ENCODE peak calls at places on chromosomes 5 and 9, in ten cellular contexts. One of them, this sample, is unnamed.

GRCh38 chr5:10338996-10339903 is 14.2 kb upstream of the MARCHF6 start:
- DNase-seq in HCT116: no peak
- DNase-seq in AG09309: no peak
- DNase-seq in GM12865: no peak
- DNase-seq in cardiac fibroblast: no peak
- DNase-seq in heart right ventricle: no peak
- DNase-seq in vagina: no peak
- DNase-seq in NB4: no peak
- DNase-seq in GM06990: no peak
- DNase-seq in DND-41: no peak
- DNase-seq in this sample: no peak

GRCh38 chr5:137598341-137598740 is 99.2 kb upstream of the SPOCK1 start:
- DNase-seq in cardiac fibroblast: no peak
- DNase-seq in GM06990: no peak
- DNase-seq in GM12865: no peak
- DNase-seq in HCT116: no peak
- DNase-seq in DND-41: no peak
- DNase-seq in AG09309: no peak
- DNase-seq in heart right ventricle: no peak
- DNase-seq in NB4: no peak
- DNase-seq in vagina: peak; percentile 32
- DNase-seq in this sample: no peak

GRCh38 chr5:120697147-120697546 is 233.0 kb downstream of the PRR16 start:
- DNase-seq in NB4: no peak
- DNase-seq in HCT116: no peak
- DNase-seq in heart right ventricle: no peak
- DNase-seq in GM12865: no peak
- DNase-seq in cardiac fibroblast: no peak
- DNase-seq in AG09309: no peak
- DNase-seq in vagina: no peak
- DNase-seq in DND-41: no peak
- DNase-seq in GM06990: no peak
- DNase-seq in this sample: no peak

GRCh38 chr5:36305571-36306326 is 4.0 kb upstream of the RANBP3L start:
- DNase-seq in GM12865: peak; percentile 67
- DNase-seq in AG09309: no peak
- DNase-seq in NB4: peak; percentile 71
- DNase-seq in heart right ventricle: peak; percentile 44
- DNase-seq in cardiac fibroblast: peak; percentile 76
- DNase-seq in DND-41: peak; percentile 34
- DNase-seq in vagina: no peak
- DNase-seq in HCT116: peak; percentile 21
- DNase-seq in GM06990: no peak
- DNase-seq in this sample: peak; percentile 3

GRCh38 chr5:6307304-6307703 is 71.0 kb downstream of the MED10 start:
- DNase-seq in HCT116: no peak
- DNase-seq in DND-41: no peak
- DNase-seq in NB4: no peak
- DNase-seq in cardiac fibroblast: no peak
- DNase-seq in GM12865: no peak
- DNase-seq in vagina: no peak
- DNase-seq in heart right ventricle: no peak
- DNase-seq in GM06990: no peak
- DNase-seq in AG09309: no peak
- DNase-seq in this sample: no peak

GRCh38 chr5:561408-561807 is 37.2 kb upstream of the SLC9A3 start:
- DNase-seq in DND-41: no peak
- DNase-seq in AG09309: no peak
- DNase-seq in cardiac fibroblast: no peak
- DNase-seq in HCT116: no peak
- DNase-seq in vagina: no peak
- DNase-seq in NB4: no peak
- DNase-seq in GM12865: no peak
- DNase-seq in heart right ventricle: no peak
- DNase-seq in GM06990: no peak
- DNase-seq in this sample: no peak

GRCh38 chr9:87336914-87337333 is 160.7 kb upstream of the DAPK1 start:
- DNase-seq in NB4: peak; percentile 68
- DNase-seq in heart right ventricle: no peak
- DNase-seq in HCT116: peak; percentile 54
- DNase-seq in GM12865: peak; percentile 79
- DNase-seq in GM06990: peak; percentile 5
- DNase-seq in cardiac fibroblast: peak; percentile 94
- DNase-seq in DND-41: peak; percentile 16
- DNase-seq in vagina: no peak
- DNase-seq in AG09309: peak; percentile 69
- DNase-seq in this sample: peak; percentile 70

GRCh38 chr9:17967731-17968130 is 388.9 kb downstream of the SH3GL2 start:
- DNase-seq in AG09309: no peak
- DNase-seq in HCT116: no peak
- DNase-seq in GM12865: no peak
- DNase-seq in DND-41: no peak
- DNase-seq in vagina: no peak
- DNase-seq in GM06990: no peak
- DNase-seq in NB4: no peak
- DNase-seq in heart right ventricle: no peak
- DNase-seq in cardiac fibroblast: no peak
- DNase-seq in this sample: no peak

GRCh38 chr5:40273936-40274335 is 405.8 kb upstream of the PTGER4 start:
- DNase-seq in HCT116: no peak
- DNase-seq in GM12865: no peak
- DNase-seq in NB4: no peak
- DNase-seq in heart right ventricle: no peak
- DNase-seq in GM06990: no peak
- DNase-seq in cardiac fibroblast: no peak
- DNase-seq in DND-41: no peak
- DNase-seq in vagina: no peak
- DNase-seq in AG09309: no peak
- DNase-seq in this sample: no peak

GRCh38 chr9:88198346-88198807 is 60.1 kb upstream of the SPATA31C2 start:
- DNase-seq in HCT116: no peak
- DNase-seq in AG09309: no peak
- DNase-seq in GM06990: no peak
- DNase-seq in heart right ventricle: no peak
- DNase-seq in GM12865: no peak
- DNase-seq in NB4: peak; percentile 65
- DNase-seq in vagina: no peak
- DNase-seq in DND-41: no peak
- DNase-seq in cardiac fibroblast: peak; percentile 23
- DNase-seq in this sample: no peak

GRCh38 chr9:119071636-119072035 is 297.6 kb downstream of the BRINP1 start:
- DNase-seq in NB4: no peak
- DNase-seq in GM12865: no peak
- DNase-seq in GM06990: no peak
- DNase-seq in heart right ventricle: no peak
- DNase-seq in cardiac fibroblast: no peak
- DNase-seq in vagina: no peak
- DNase-seq in HCT116: no peak
- DNase-seq in AG09309: no peak
- DNase-seq in DND-41: no peak
- DNase-seq in this sample: no peak

GRCh38 chr9:129383005-129383414 is 204.9 kb upstream of the IER5L start:
- DNase-seq in cardiac fibroblast: no peak
- DNase-seq in DND-41: no peak
- DNase-seq in HCT116: peak; percentile 39
- DNase-seq in GM12865: no peak
- DNase-seq in AG09309: no peak
- DNase-seq in heart right ventricle: peak; percentile 66
- DNase-seq in vagina: no peak
- DNase-seq in GM06990: no peak
- DNase-seq in NB4: no peak
- DNase-seq in this sample: no peak

GRCh38 chr5:177111720-177112394 is 21.7 kb upstream of the NSD1 start:
- DNase-seq in HCT116: peak; percentile 38
- DNase-seq in vagina: no peak
- DNase-seq in AG09309: no peak
- DNase-seq in DND-41: peak; percentile 74
- DNase-seq in NB4: peak; percentile 67
- DNase-seq in GM06990: peak; percentile 53
- DNase-seq in heart right ventricle: peak; percentile 67
- DNase-seq in cardiac fibroblast: peak; percentile 53
- DNase-seq in GM12865: peak; percentile 58
- DNase-seq in this sample: peak; percentile 63

GRCh38 chr9:105656131-105656921 is 5.9 kb upstream of the TAL2 start:
- DNase-seq in GM12865: peak; percentile 33
- DNase-seq in cardiac fibroblast: no peak
- DNase-seq in AG09309: no peak
- DNase-seq in HCT116: no peak
- DNase-seq in DND-41: no peak
- DNase-seq in heart right ventricle: peak; percentile 48
- DNase-seq in GM06990: peak; percentile 21
- DNase-seq in vagina: no peak
- DNase-seq in NB4: peak; percentile 47
- DNase-seq in this sample: no peak

GRCh38 chr5:108642170-108642906 is 105.4 kb upstream of the FER start:
- DNase-seq in GM06990: peak; percentile 43
- DNase-seq in cardiac fibroblast: peak; percentile 81
- DNase-seq in HCT116: peak; percentile 69
- DNase-seq in GM12865: peak; percentile 90
- DNase-seq in DND-41: peak; percentile 68
- DNase-seq in vagina: no peak
- DNase-seq in AG09309: peak; percentile 31
- DNase-seq in heart right ventricle: no peak
- DNase-seq in NB4: peak; percentile 77
- DNase-seq in this sample: peak; percentile 55

DNA sequence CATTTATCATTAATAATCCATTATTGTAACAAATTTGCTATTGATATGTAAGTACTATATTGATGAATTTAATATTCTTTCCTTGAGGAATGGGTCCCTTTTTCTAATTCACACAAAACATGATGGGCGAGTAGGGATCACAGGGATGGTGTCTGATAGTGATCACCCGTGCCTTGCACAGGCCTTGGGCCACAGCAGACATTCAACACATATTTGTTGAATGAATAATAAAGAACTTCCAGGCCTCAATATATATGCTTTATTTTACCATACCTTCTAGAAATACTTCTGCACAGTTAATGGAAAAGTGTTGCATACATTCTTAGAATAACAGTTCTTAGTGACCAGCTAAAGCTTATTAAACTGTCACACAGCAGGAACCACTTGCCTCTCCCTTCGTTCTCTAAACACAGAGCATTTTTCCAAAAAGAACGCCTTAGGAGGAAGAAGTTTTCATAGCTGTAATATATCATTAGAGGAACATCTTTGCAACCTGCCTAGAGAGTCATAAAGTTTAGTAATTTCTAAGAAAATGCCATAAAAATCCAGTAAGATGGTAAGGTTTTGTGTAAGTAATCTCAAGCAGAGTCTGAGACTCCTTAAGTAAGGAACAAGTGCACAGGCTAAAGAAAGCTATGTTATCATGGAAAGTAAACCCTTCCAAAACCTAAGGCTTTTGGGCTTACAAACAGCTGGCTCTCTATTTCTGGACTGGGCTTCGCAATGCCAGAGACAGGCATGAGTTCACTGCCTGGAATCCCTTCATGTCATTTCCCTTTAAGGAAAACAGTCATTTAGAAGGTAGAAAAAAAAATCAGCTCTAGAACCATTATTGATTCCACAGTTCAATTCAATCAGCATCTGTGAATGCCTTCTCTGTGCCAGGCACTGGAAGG is 17.7 kb downstream of the TTLL11 start:
- DNase-seq in vagina: peak; percentile 3
- DNase-seq in HCT116: no peak
- DNase-seq in GM12865: no peak
- DNase-seq in GM06990: no peak
- DNase-seq in AG09309: no peak
- DNase-seq in cardiac fibroblast: no peak
- DNase-seq in heart right ventricle: no peak
- DNase-seq in DND-41: no peak
- DNase-seq in NB4: no peak
- DNase-seq in this sample: no peak
- H3K4me3 ChIP-seq in vagina: no peak overlapping the region
- H3K4me3 ChIP-seq in HCT116: no peak overlapping the region
- H3K4me3 ChIP-seq in GM12865: no peak overlapping the region
- H3K4me3 ChIP-seq in GM06990: no peak overlapping the region
- H3K4me3 ChIP-seq in AG09309: no peak overlapping the region
- H3K4me3 ChIP-seq in cardiac fibroblast: no peak overlapping the region
- H3K4me3 ChIP-seq in heart right ventricle: no peak overlapping the region
- H3K4me3 ChIP-seq in DND-41: no peak overlapping the region
- H3K4me3 ChIP-seq in NB4: no peak overlapping the region
- H3K4me3 ChIP-seq in this sample: no peak overlapping the region

GRCh38 chr5:178576591-178577351 is 13.4 kb downstream of the COL23A1 start:
- DNase-seq in heart right ventricle: peak; percentile 34
- DNase-seq in GM06990: no peak
- DNase-seq in NB4: no peak
- DNase-seq in vagina: no peak
- DNase-seq in AG09309: no peak
- DNase-seq in DND-41: no peak
- DNase-seq in HCT116: no peak
- DNase-seq in GM12865: no peak
- DNase-seq in cardiac fibroblast: no peak
- DNase-seq in this sample: no peak
- H3K4me3 ChIP-seq in heart right ventricle: peak overlapping the region; percentile 41
- H3K4me3 ChIP-seq in GM06990: no peak overlapping the region
- H3K4me3 ChIP-seq in NB4: no peak overlapping the region
- H3K4me3 ChIP-seq in vagina: peak overlapping the region; percentile 31
- H3K4me3 ChIP-seq in AG09309: no peak overlapping the region
- H3K4me3 ChIP-seq in DND-41: no peak overlapping the region
- H3K4me3 ChIP-seq in HCT116: no peak overlapping the region
- H3K4me3 ChIP-seq in GM12865: no peak overlapping the region
- H3K4me3 ChIP-seq in cardiac fibroblast: no peak overlapping the region
- H3K4me3 ChIP-seq in this sample: peak overlapping the region; percentile 45

GRCh38 chr9:136846376-136847064 is 2.7 kb upstream of the PHPT1 start:
- DNase-seq in vagina: no peak
- DNase-seq in HCT116: no peak
- DNase-seq in heart right ventricle: no peak
- DNase-seq in GM06990: no peak
- DNase-seq in cardiac fibroblast: no peak
- DNase-seq in AG09309: no peak
- DNase-seq in NB4: no peak
- DNase-seq in DND-41: no peak
- DNase-seq in GM12865: no peak
- DNase-seq in this sample: no peak
- H3K4me3 ChIP-seq in vagina: peak overlapping the region; percentile 72
- H3K4me3 ChIP-seq in HCT116: no peak overlapping the region
- H3K4me3 ChIP-seq in heart right ventricle: peak overlapping the region; percentile 87
- H3K4me3 ChIP-seq in GM06990: no peak overlapping the region
- H3K4me3 ChIP-seq in cardiac fibroblast: no peak overlapping the region
- H3K4me3 ChIP-seq in AG09309: no peak overlapping the region
- H3K4me3 ChIP-seq in NB4: no peak overlapping the region
- H3K4me3 ChIP-seq in DND-41: no peak overlapping the region
- H3K4me3 ChIP-seq in GM12865: no peak overlapping the region
- H3K4me3 ChIP-seq in this sample: peak overlapping the region; percentile 82

DNA sequence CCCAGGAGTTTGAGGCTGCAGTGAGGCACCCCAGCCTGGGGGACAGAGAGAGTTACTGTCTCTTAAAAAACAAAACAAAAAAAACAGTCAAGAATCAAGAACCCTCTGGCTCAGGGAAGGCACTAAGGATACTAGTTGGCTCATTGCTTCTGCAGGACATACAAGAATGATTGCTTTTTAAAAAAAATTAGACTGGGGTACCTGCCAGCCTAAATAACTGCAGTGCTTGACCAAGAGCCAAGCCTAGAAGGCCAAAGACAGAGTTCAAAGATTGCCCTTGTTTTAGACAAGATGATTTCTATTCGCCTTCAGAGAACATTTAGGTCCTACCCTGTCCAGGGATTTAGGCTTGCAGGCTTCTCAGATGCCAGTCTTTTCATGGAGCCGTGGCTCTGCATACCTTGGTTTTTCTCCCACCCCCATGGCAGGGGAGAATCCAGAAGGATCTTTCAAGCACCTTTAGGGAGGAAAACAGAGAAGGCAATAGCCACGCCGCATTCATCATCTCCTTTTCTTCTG is 93.7 kb upstream of the IL6ST start:
- DNase-seq in NB4: no peak
- DNase-seq in HCT116: no peak
- DNase-seq in GM06990: no peak
- DNase-seq in cardiac fibroblast: peak; percentile 62
- DNase-seq in DND-41: no peak
- DNase-seq in vagina: no peak
- DNase-seq in GM12865: no peak
- DNase-seq in heart right ventricle: no peak
- DNase-seq in AG09309: no peak
- DNase-seq in this sample: no peak
- H3K4me3 ChIP-seq in NB4: no peak overlapping the region
- H3K4me3 ChIP-seq in HCT116: no peak overlapping the region
- H3K4me3 ChIP-seq in GM06990: no peak overlapping the region
- H3K4me3 ChIP-seq in cardiac fibroblast: no peak overlapping the region
- H3K4me3 ChIP-seq in DND-41: no peak overlapping the region
- H3K4me3 ChIP-seq in vagina: no peak overlapping the region
- H3K4me3 ChIP-seq in GM12865: no peak overlapping the region
- H3K4me3 ChIP-seq in heart right ventricle: no peak overlapping the region
- H3K4me3 ChIP-seq in AG09309: no peak overlapping the region
- H3K4me3 ChIP-seq in this sample: no peak overlapping the region

This sample was measured in NT2/D1.